ENCODE peak calls at places on chromosomes 12 and 14, in nine cellular contexts. One of them, this sample, is unnamed.

GRCh38 chr14:87888136-87888999 is 104.6 kb downstream of the GALC start:
- DNase-seq in A549: peak; percentile 14
- DNase-seq in prostate gland: no peak
- DNase-seq in ovary: no peak
- DNase-seq in suprapubic skin: no peak
- DNase-seq in uterus: no peak
- DNase-seq in GM12878: no peak
- DNase-seq in HCT116: no peak
- DNase-seq in tibial nerve: peak; percentile 46
- DNase-seq in this sample: no peak

GRCh38 chr14:106845286-106846087 is 1319.1 kb downstream of the TMEM121 start:
- DNase-seq in suprapubic skin: no peak
- DNase-seq in prostate gland: peak; percentile 60
- DNase-seq in A549: peak; percentile 62
- DNase-seq in tibial nerve: no peak
- DNase-seq in GM12878: peak; percentile 73
- DNase-seq in HCT116: no peak
- DNase-seq in uterus: no peak
- DNase-seq in ovary: peak; percentile 58
- DNase-seq in this sample: no peak

GRCh38 chr14:65792208-65792905 is 379.8 kb downstream of the FUT8 start:
- DNase-seq in GM12878: no peak
- DNase-seq in tibial nerve: no peak
- DNase-seq in prostate gland: no peak
- DNase-seq in HCT116: peak; percentile 6
- DNase-seq in uterus: no peak
- DNase-seq in ovary: no peak
- DNase-seq in A549: peak; percentile 17
- DNase-seq in suprapubic skin: no peak
- DNase-seq in this sample: no peak

GRCh38 chr12:56387152-56387551 is 24.5 kb upstream of the APOF start:
- DNase-seq in uterus: no peak
- DNase-seq in tibial nerve: no peak
- DNase-seq in ovary: no peak
- DNase-seq in GM12878: no peak
- DNase-seq in HCT116: no peak
- DNase-seq in suprapubic skin: no peak
- DNase-seq in prostate gland: no peak
- DNase-seq in A549: no peak
- DNase-seq in this sample: no peak

GRCh38 chr14:97177016-97177415 is 379.8 kb downstream of the VRK1 start:
- DNase-seq in uterus: no peak
- DNase-seq in HCT116: peak; percentile 69
- DNase-seq in A549: peak; percentile 33
- DNase-seq in suprapubic skin: no peak
- DNase-seq in GM12878: no peak
- DNase-seq in tibial nerve: no peak
- DNase-seq in prostate gland: no peak
- DNase-seq in ovary: no peak
- DNase-seq in this sample: no peak

GRCh38 chr12:108587826-108588225 is 10.1 kb downstream of the TMEM119 start:
- DNase-seq in uterus: no peak
- DNase-seq in A549: no peak
- DNase-seq in tibial nerve: no peak
- DNase-seq in HCT116: no peak
- DNase-seq in GM12878: no peak
- DNase-seq in suprapubic skin: no peak
- DNase-seq in ovary: no peak
- DNase-seq in prostate gland: no peak
- DNase-seq in this sample: no peak

GRCh38 chr12:42611571-42612257 is 22.2 kb upstream of the PRICKLE1 start:
- DNase-seq in ovary: no peak
- DNase-seq in tibial nerve: no peak
- DNase-seq in uterus: no peak
- DNase-seq in A549: no peak
- DNase-seq in suprapubic skin: no peak
- DNase-seq in HCT116: no peak
- DNase-seq in GM12878: no peak
- DNase-seq in prostate gland: no peak
- DNase-seq in this sample: no peak

GRCh38 chr12:105347486-105347885 is 17.0 kb downstream of the C12orf75 start:
- DNase-seq in prostate gland: no peak
- DNase-seq in uterus: no peak
- DNase-seq in HCT116: no peak
- DNase-seq in GM12878: no peak
- DNase-seq in ovary: no peak
- DNase-seq in suprapubic skin: no peak
- DNase-seq in A549: no peak
- DNase-seq in tibial nerve: no peak
- DNase-seq in this sample: no peak

GRCh38 chr12:124432376-124432775 is 135.0 kb downstream of the NCOR2 start:
- DNase-seq in suprapubic skin: no peak
- DNase-seq in ovary: no peak
- DNase-seq in GM12878: no peak
- DNase-seq in tibial nerve: no peak
- DNase-seq in prostate gland: no peak
- DNase-seq in HCT116: no peak
- DNase-seq in A549: no peak
- DNase-seq in uterus: no peak
- DNase-seq in this sample: no peak

GRCh38 chr12:124434951-124435805 is 132.2 kb downstream of the NCOR2 start:
- DNase-seq in ovary: no peak
- DNase-seq in uterus: no peak
- DNase-seq in GM12878: no peak
- DNase-seq in prostate gland: no peak
- DNase-seq in tibial nerve: no peak
- DNase-seq in HCT116: no peak
- DNase-seq in suprapubic skin: no peak
- DNase-seq in A549: no peak
- DNase-seq in this sample: no peak

GRCh38 chr12:124434364-124434763 is 133.0 kb downstream of the NCOR2 start:
- DNase-seq in A549: no peak
- DNase-seq in suprapubic skin: no peak
- DNase-seq in uterus: no peak
- DNase-seq in HCT116: no peak
- DNase-seq in ovary: no peak
- DNase-seq in GM12878: no peak
- DNase-seq in prostate gland: no peak
- DNase-seq in tibial nerve: no peak
- DNase-seq in this sample: no peak

GRCh38 chr12:124433906-124434305 is 133.5 kb downstream of the NCOR2 start:
- DNase-seq in A549: no peak
- DNase-seq in GM12878: no peak
- DNase-seq in HCT116: no peak
- DNase-seq in uterus: no peak
- DNase-seq in prostate gland: no peak
- DNase-seq in tibial nerve: no peak
- DNase-seq in ovary: no peak
- DNase-seq in suprapubic skin: no peak
- DNase-seq in this sample: no peak

GRCh38 chr12:124433147-124433874 is 134.1 kb downstream of the NCOR2 start:
- DNase-seq in GM12878: no peak
- DNase-seq in HCT116: no peak
- DNase-seq in ovary: no peak
- DNase-seq in uterus: no peak
- DNase-seq in suprapubic skin: no peak
- DNase-seq in prostate gland: no peak
- DNase-seq in A549: no peak
- DNase-seq in tibial nerve: no peak
- DNase-seq in this sample: peak; percentile 66
- TF ChIP-seq POLR2A in GM12878: peak; percentile 57
- TF ChIP-seq POLR2A in HCT116: no peak
- TF ChIP-seq POLR2A in ovary: no peak
- TF ChIP-seq POLR2A in uterus: no peak
- TF ChIP-seq POLR2A in suprapubic skin: no peak
- TF ChIP-seq POLR2A in prostate gland: no peak
- TF ChIP-seq POLR2A in A549: no peak
- TF ChIP-seq POLR2A in tibial nerve: no peak
- TF ChIP-seq POLR2A in this sample: no peak

GRCh38 chr14:93274055-93274806 is 58.6 kb downstream of the BTBD7 start:
- DNase-seq in A549: no peak
- DNase-seq in GM12878: no peak
- DNase-seq in prostate gland: no peak
- DNase-seq in HCT116: no peak
- DNase-seq in ovary: no peak
- DNase-seq in suprapubic skin: no peak
- DNase-seq in tibial nerve: no peak
- DNase-seq in uterus: no peak
- DNase-seq in this sample: no peak

GRCh38 chr14:93269341-93270068 is 62.4 kb downstream of the UBR7 start:
- DNase-seq in HCT116: no peak
- DNase-seq in tibial nerve: no peak
- DNase-seq in A549: peak; percentile 55
- DNase-seq in uterus: no peak
- DNase-seq in suprapubic skin: no peak
- DNase-seq in GM12878: no peak
- DNase-seq in prostate gland: no peak
- DNase-seq in ovary: no peak
- DNase-seq in this sample: no peak

GRCh38 chr14:93268406-93268805 is 61.4 kb downstream of the UBR7 start:
- DNase-seq in GM12878: no peak
- DNase-seq in tibial nerve: no peak
- DNase-seq in HCT116: no peak
- DNase-seq in A549: no peak
- DNase-seq in uterus: no peak
- DNase-seq in suprapubic skin: no peak
- DNase-seq in ovary: no peak
- DNase-seq in prostate gland: no peak
- DNase-seq in this sample: no peak

GRCh38 chr14:93267149-93267711 is 60.2 kb downstream of the UBR7 start:
- DNase-seq in ovary: no peak
- DNase-seq in A549: no peak
- DNase-seq in prostate gland: no peak
- DNase-seq in suprapubic skin: no peak
- DNase-seq in HCT116: no peak
- DNase-seq in GM12878: no peak
- DNase-seq in tibial nerve: no peak
- DNase-seq in uterus: no peak
- DNase-seq in this sample: no peak

DNA sequence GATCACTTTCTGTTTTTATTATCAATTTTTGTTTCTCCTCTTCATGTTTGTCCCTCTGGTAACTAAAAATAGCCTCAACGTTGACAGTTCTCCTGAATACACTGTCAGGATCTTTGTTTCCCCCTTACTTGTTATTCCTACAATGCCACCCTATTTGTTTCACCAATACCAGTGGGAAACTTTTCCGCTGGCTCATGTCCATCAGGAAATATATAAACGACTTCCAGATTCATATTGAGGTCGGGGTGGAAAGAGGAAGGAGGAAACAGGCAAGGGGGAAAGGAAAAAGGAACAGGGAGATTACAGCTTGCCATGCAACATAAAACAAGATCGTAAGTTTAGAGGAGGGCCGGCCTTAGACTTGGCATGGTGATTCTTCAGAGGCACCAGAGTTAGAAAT is 61.7 kb downstream of the BTBD7 start:
- DNase-seq in tibial nerve: no peak
- DNase-seq in GM12878: no peak
- DNase-seq in ovary: no peak
- DNase-seq in suprapubic skin: no peak
- DNase-seq in prostate gland: no peak
- DNase-seq in uterus: no peak
- DNase-seq in A549: no peak
- DNase-seq in HCT116: no peak
- DNase-seq in this sample: no peak
- H3K4me1 ChIP-seq in tibial nerve: peaks cover 24% of the 10 kb centered on the region
- H3K4me1 ChIP-seq in GM12878: peaks cover 4% of the 10 kb centered on the region
- H3K4me1 ChIP-seq in ovary: no peaks in the 10 kb centered on the region
- H3K4me1 ChIP-seq in suprapubic skin: no peaks in the 10 kb centered on the region
- H3K4me1 ChIP-seq in prostate gland: peaks cover 2% of the 10 kb centered on the region
- H3K4me1 ChIP-seq in uterus: no peaks in the 10 kb centered on the region
- H3K4me1 ChIP-seq in A549: peaks cover 38% of the 10 kb centered on the region
- H3K4me1 ChIP-seq in HCT116: peaks cover 8% of the 10 kb centered on the region
- H3K4me1 ChIP-seq in this sample: no peaks in the 10 kb centered on the region

GRCh38 chr14:68956728-68957127 is 22.4 kb downstream of the ACTN1 start:
- DNase-seq in ovary: no peak
- DNase-seq in uterus: no peak
- DNase-seq in A549: no peak
- DNase-seq in GM12878: no peak
- DNase-seq in HCT116: no peak
- DNase-seq in prostate gland: no peak
- DNase-seq in tibial nerve: no peak
- DNase-seq in suprapubic skin: no peak
- DNase-seq in this sample: no peak
- H3K27ac ChIP-seq in ovary: no peak overlapping the region
- H3K27ac ChIP-seq in uterus: peak overlapping the region; percentile 95
- H3K27ac ChIP-seq in A549: peak overlapping the region; percentile 80
- H3K27ac ChIP-seq in GM12878: no peak overlapping the region
- H3K27ac ChIP-seq in HCT116: no peak overlapping the region
- H3K27ac ChIP-seq in prostate gland: peak overlapping the region; percentile 98
- H3K27ac ChIP-seq in tibial nerve: no peak overlapping the region
- H3K27ac ChIP-seq in suprapubic skin: peak overlapping the region; percentile 64
- H3K27ac ChIP-seq in this sample: peak overlapping the region; percentile 83

GRCh38 chr12:7016958-7017571 is 1.2 kb downstream of the LPCAT3 start:
- DNase-seq in HCT116: no peak
- DNase-seq in suprapubic skin: no peak
- DNase-seq in GM12878: no peak
- DNase-seq in tibial nerve: no peak
- DNase-seq in A549: no peak
- DNase-seq in uterus: no peak
- DNase-seq in prostate gland: no peak
- DNase-seq in ovary: no peak
- DNase-seq in this sample: no peak

GRCh38 chr12:7015555-7016370 is 2.5 kb downstream of the LPCAT3 start:
- DNase-seq in suprapubic skin: no peak
- DNase-seq in ovary: no peak
- DNase-seq in tibial nerve: no peak
- DNase-seq in prostate gland: no peak
- DNase-seq in A549: no peak
- DNase-seq in HCT116: no peak
- DNase-seq in uterus: no peak
- DNase-seq in GM12878: no peak
- DNase-seq in this sample: no peak

GRCh38 chr12:7019043-7019569 is 830 bp upstream of the LPCAT3 start:
- DNase-seq in uterus: no peak
- DNase-seq in prostate gland: no peak
- DNase-seq in GM12878: no peak
- DNase-seq in A549: no peak
- DNase-seq in HCT116: no peak
- DNase-seq in tibial nerve: no peak
- DNase-seq in ovary: no peak
- DNase-seq in suprapubic skin: no peak
- DNase-seq in this sample: no peak

GRCh38 chr12:7017870-7018349 is 366 bp downstream of the LPCAT3 start:
- DNase-seq in suprapubic skin: peak; percentile 89
- DNase-seq in uterus: no peak
- DNase-seq in tibial nerve: peak; percentile 20
- DNase-seq in prostate gland: peak; percentile 31
- DNase-seq in ovary: no peak
- DNase-seq in GM12878: no peak
- DNase-seq in HCT116: no peak
- DNase-seq in A549: peak; percentile 43
- DNase-seq in this sample: no peak

DNA sequence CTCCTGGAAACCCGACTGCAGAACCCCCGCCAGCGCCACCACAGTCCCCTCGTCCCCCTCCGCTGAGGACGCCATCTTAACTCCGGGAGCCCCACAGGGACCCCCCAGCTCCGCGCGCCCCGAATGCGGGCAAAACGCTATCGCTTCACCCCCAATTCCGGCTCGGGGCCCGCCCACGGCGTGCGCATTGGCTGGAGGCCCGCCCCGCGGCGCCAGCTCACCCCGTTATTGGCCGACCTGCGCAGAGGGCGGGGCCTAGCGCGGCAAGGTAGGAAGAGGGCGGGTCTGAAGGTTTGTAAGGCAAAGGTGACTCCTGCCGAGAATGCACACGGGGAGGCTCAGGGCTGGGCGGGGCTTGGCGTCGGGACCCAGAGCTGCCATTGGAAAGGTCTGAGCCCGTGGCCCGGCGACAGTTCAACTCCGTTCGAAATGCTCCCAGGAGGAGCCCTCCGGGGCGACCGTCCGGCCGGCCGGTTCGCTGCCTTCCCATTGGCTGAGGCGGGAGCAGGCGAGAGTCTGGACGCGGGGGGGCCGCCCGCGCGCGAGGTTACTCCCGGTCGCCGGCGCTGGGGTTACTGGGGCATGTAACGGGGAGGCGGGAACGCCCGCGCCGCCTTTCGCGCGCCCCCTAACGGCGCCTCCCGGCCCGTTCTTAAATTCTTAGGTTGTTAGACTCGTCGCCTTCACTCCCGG is at the start of gene LPCAT3:
- DNase-seq in GM12878: peak; percentile 83
- DNase-seq in uterus: peak; percentile 98
- DNase-seq in tibial nerve: peak; percentile 95
- DNase-seq in suprapubic skin: peak; percentile 98
- DNase-seq in HCT116: peak; percentile 90
- DNase-seq in ovary: peak; percentile 99
- DNase-seq in A549: peak; percentile 94
- DNase-seq in prostate gland: peak; percentile 97
- DNase-seq in this sample: peak; percentile 97
- TF ChIP-seq POLR2A in GM12878: peak; percentile 86
- TF ChIP-seq POLR2A in uterus: peak; percentile 78
- TF ChIP-seq POLR2A in tibial nerve: peak; percentile 63
- TF ChIP-seq POLR2A in suprapubic skin: no peak
- TF ChIP-seq POLR2A in HCT116: no peak
- TF ChIP-seq POLR2A in ovary: peak; percentile 78
- TF ChIP-seq POLR2A in A549: peak; percentile 72
- TF ChIP-seq POLR2A in prostate gland: peak; percentile 93
- TF ChIP-seq POLR2A in this sample: peak; percentile 71